ENCODE peak calls at places on chromosomes 4 and X, in nine cellular contexts. F is spleen, I is stomach, Y is upper lobe of left lung, P is adrenal gland, U is OCI-LY7, X is right atrium auricular region, W is left lung, T is H9. G is an unnamed sample.

GRCh38 chrX:154072192-154072591 is 25.3 kb downstream of the MECP2 start:
- DNase-seq in F (no peak), I (no peak), Y (no peak), P (no peak), U (no peak), X (no peak), W (no peak), T (no peak), G (no peak)

GRCh38 chrX:149314031-149314430 is 191.1 kb downstream of the IDS start:
- DNase-seq in F (no peak), I (no peak), Y (no peak), P (no peak), U (no peak), X (no peak), W (no peak), T (no peak), G (no peak)

GRCh38 chrX:120653000-120653399 is 23.1 kb upstream of the C1GALT1C1 start:
- DNase-seq in F (no peak), I (no peak), Y (no peak), P (no peak), U (no peak), X (no peak), W (no peak), T (no peak), G (no peak)

GRCh38 chr4:15345134-15345533 is 82.7 kb upstream of the C1QTNF7 start:
- DNase-seq in F (no peak), I (no peak), Y (no peak), P (no peak), U (no peak), X (no peak), W (no peak), T (peak; percentile 31), G (no peak)

GRCh38 chr4:132818091-132818490 is 331.0 kb upstream of the PCDH10 start:
- DNase-seq in F (no peak), I (no peak), Y (no peak), P (no peak), U (no peak), X (no peak), W (no peak), T (peak; percentile 87), G (no peak)

GRCh38 chr4:77232653-77233052 is 75.6 kb downstream of the CCNG2 start:
- DNase-seq in F (no peak), I (no peak), Y (no peak), P (no peak), U (no peak), X (no peak), W (no peak), T (no peak), G (no peak)

GRCh38 chrX:10726647-10727046 is 106.3 kb upstream of the MID1 start:
- DNase-seq in F (no peak), I (no peak), Y (no peak), P (no peak), U (no peak), X (no peak), W (no peak), T (no peak), G (no peak)

GRCh38 chr4:95594629-95595028 is 45.9 kb upstream of the UNC5C start:
- DNase-seq in F (no peak), I (no peak), Y (no peak), P (no peak), U (no peak), X (no peak), W (no peak), T (no peak), G (no peak)

GRCh38 chr4:182752158-182752910 is 164.9 kb downstream of the DCTD start:
- DNase-seq in F (no peak), I (no peak), Y (no peak), P (no peak), U (no peak), X (no peak), W (no peak), T (no peak), G (no peak)

GRCh38 chrX:13827693-13828092 is 10.8 kb upstream of the GPM6B start:
- DNase-seq in F (no peak), I (no peak), Y (no peak), P (no peak), U (no peak), X (no peak), W (no peak), T (no peak), G (no peak)

GRCh38 chrX:12919051-12919450 is 12.6 kb downstream of the TLR8 start:
- DNase-seq in F (no peak), I (no peak), Y (no peak), P (no peak), U (no peak), X (no peak), W (no peak), T (no peak), G (no peak)

GRCh38 chr4:139984459-139984858 is 169.5 kb downstream of the MAML3 start:
- DNase-seq in F (no peak), I (no peak), Y (no peak), P (no peak), U (no peak), X (no peak), W (no peak), T (no peak), G (no peak)

GRCh38 chr4:139988863-139989765 is 164.9 kb downstream of the MAML3 start:
- DNase-seq in F (no peak), I (peak; percentile 34), Y (peak; percentile 64), P (peak; percentile 81), U (no peak), X (peak; percentile 74), W (peak; percentile 52), T (peak; percentile 36), G (no peak)

GRCh38 chr4:139986108-139986507 is 167.9 kb downstream of the MAML3 start:
- DNase-seq in F (no peak), I (no peak), Y (no peak), P (no peak), U (no peak), X (no peak), W (no peak), T (no peak), G (no peak)

DNA sequence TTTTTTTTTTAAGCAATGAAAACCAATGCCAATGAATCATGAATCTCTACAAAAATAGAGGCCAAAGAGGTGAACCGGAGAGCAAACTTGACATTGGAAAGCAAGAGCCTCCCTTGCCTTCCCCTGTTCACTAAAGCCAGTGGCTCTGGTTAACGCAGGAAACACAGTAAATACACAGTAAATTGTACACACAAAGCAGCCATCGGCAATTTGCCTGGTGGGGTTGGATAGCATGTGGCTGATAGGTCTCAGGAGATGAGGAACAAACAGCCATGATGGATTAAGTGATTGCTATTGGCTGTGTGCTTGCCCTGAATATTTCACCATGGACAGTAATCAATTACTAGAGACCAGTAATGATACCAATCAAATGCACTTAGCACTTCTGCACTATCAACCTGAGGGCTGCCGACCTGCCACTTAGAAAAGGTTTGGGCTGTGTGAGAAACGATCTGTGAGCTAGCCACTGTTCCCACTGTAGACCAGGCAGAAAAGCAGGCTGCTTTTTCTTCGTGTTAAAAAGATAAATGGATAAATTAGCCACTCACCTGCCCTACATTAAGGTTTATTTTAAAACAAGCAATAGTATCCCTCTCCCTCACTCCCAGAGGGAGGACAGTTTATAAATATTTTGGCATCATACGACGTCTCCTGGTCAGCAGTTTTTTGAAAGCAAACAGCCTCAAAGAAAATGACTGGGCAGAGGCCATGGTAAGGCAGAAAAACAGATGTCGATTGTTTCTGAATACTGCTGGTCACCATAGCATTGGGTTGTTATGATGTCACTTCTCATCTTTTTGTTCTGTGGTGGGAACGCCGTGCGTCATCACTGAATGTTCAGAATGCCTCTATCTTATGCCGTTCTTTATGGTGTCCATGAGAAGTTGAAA is 167.1 kb downstream of the MAML3 start:
- DNase-seq in F (no peak), I (no peak), Y (no peak), P (no peak), U (no peak), X (no peak), W (no peak), T (no peak), G (no peak)
- H3K27ac ChIP-seq in F (no peak overlapping the region), I (peak overlapping the region; percentile 32), Y (no peak overlapping the region), P (peak overlapping the region; percentile 66), U (no peak overlapping the region), X (no peak overlapping the region), W (no peak overlapping the region), T (no peak overlapping the region), G (no peak overlapping the region)

GRCh38 chr4:9953089-9953488 is 68.2 kb downstream of the SLC2A9 start:
- DNase-seq in F (no peak), I (no peak), Y (no peak), P (no peak), U (no peak), X (peak; percentile 46), W (no peak), T (no peak), G (no peak)

GRCh38 chr4:9952415-9952950 is 68.8 kb downstream of the SLC2A9 start:
- DNase-seq in F (no peak), I (no peak), Y (no peak), P (no peak), U (no peak), X (peak; percentile 28), W (no peak), T (peak; percentile 40), G (no peak)

GRCh38 chr4:9946171-9946570 is 75.1 kb downstream of the SLC2A9 start:
- DNase-seq in F (no peak), I (no peak), Y (no peak), P (no peak), U (no peak), X (no peak), W (no peak), T (no peak), G (no peak)

GRCh38 chr4:9947168-9948062 is 73.9 kb downstream of the SLC2A9 start:
- DNase-seq in F (no peak), I (peak; percentile 63), Y (no peak), P (no peak), U (no peak), X (peak; percentile 30), W (no peak), T (no peak), G (no peak)

DNA sequence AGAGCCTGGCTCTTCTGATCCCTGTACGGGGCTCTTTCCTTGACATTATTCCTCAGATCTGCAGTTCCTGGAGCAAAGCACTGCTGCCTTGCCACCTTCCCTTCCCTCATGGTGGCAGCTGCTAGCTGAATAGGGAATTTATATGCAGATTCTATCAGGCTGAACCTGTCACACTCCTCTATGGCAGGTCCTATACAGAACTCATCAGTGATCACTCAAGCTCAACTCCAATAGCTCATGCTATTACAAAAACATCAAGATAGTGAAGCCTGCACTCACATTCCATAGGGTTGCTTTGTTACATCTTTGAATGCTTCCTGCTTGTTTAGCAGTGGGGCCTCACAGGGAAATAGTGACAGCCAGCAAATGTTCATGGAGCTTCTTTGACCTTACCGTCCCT is 71.7 kb downstream of the SLC2A9 start:
- DNase-seq in F (no peak), I (no peak), Y (no peak), P (no peak), U (no peak), X (no peak), W (no peak), T (no peak), G (no peak)
- TF ChIP-seq CTCF in F (no peak), I (no peak), Y (no peak), P (no peak), U (no peak), X (no peak), W (no peak), T (no peak), G (no peak)

GRCh38 chrX:155998761-155999510 is 1.4 kb downstream of the IL9R start:
- DNase-seq in F (no peak), I (no peak), Y (no peak), P (no peak), U (no peak), X (no peak), W (no peak), T (no peak), G (no peak)
- H3K9me3 ChIP-seq in F (no peaks in the 10 kb centered on the region), I (no peaks in the 10 kb centered on the region), Y (no peaks in the 10 kb centered on the region), P (no peaks in the 10 kb centered on the region), U (no peaks in the 10 kb centered on the region), X (no peaks in the 10 kb centered on the region), W (no peaks in the 10 kb centered on the region), T (peaks cover 41% of the 10 kb centered on the region), G (no peaks in the 10 kb centered on the region)

GRCh38 chr4:40325406-40326019 is 9.6 kb upstream of the CHRNA9 start:
- DNase-seq in F (no peak), I (no peak), Y (peak; percentile 51), P (peak; percentile 66), U (peak; percentile 85), X (no peak), W (no peak), T (no peak), G (peak; percentile 53)
- H3K27ac ChIP-seq in F (no peak overlapping the region), I (no peak overlapping the region), Y (no peak overlapping the region), P (no peak overlapping the region), U (no peak overlapping the region), X (no peak overlapping the region), W (no peak overlapping the region), T (no peak overlapping the region), G (no peak overlapping the region)